ENCODE peak calls at places on chromosomes 5 and 9, in eight cellular contexts. Y is SK-N-SH, F is prostate gland, Q is spleen, K is SK-N-MC, D is HCT116, X is vagina, N is breast epithelium. M is an unnamed sample. For H3K9me3, the result is how much of the 10 kb centered on the place peaks cover.

GRCh38 chr9:35605336-35606137 is 475 bp downstream of the TESK1 start:
- DNase-seq in Y (peak), F (no peak), Q (peak), K (no peak), D (no peak), X (no peak), N (no peak), M (no peak)

GRCh38 chr9:14741369-14741768 is 18.8 kb upstream of the CER1 start:
- DNase-seq in Y (no peak), F (no peak), Q (no peak), K (no peak), D (no peak), X (no peak), N (no peak), M (no peak)

GRCh38 chr5:142290574-142291299 is 34.1 kb downstream of the SPRY4 start:
- DNase-seq in Y (peak), F (peak), Q (no peak), K (peak), D (no peak), X (no peak), N (no peak), M (no peak)

GRCh38 chr5:31476607-31477200 is 55.2 kb downstream of the DROSHA start:
- DNase-seq in Y (no peak), F (no peak), Q (no peak), K (no peak), D (no peak), X (no peak), N (no peak), M (no peak)

GRCh38 chr5:77015938-77016569 is 14.2 kb upstream of the AGGF1 start:
- DNase-seq in Y (no peak), F (no peak), Q (no peak), K (no peak), D (peak), X (no peak), N (no peak), M (no peak)

GRCh38 chr9:104863180-104863883 is 64.6 kb downstream of the ABCA1 start:
- DNase-seq in Y (peak), F (peak), Q (no peak), K (peak), D (peak), X (no peak), N (no peak), M (peak)

GRCh38 chr9:132260846-132261245 is 93.9 kb downstream of the SETX start:
- DNase-seq in Y (no peak), F (no peak), Q (no peak), K (no peak), D (no peak), X (no peak), N (no peak), M (no peak)

GRCh38 chr5:79850316-79850822 is 140.7 kb downstream of the MTX3 start:
- DNase-seq in Y (no peak), F (no peak), Q (no peak), K (no peak), D (no peak), X (peak), N (no peak), M (no peak)

GRCh38 chr5:96871022-96871388 is 5.3 kb upstream of the ERAP2 start:
- DNase-seq in Y (no peak), F (no peak), Q (no peak), K (no peak), D (no peak), X (no peak), N (no peak), M (no peak)

GRCh38 chr5:37495668-37496067 is 116.5 kb downstream of the WDR70 start:
- DNase-seq in Y (no peak), F (no peak), Q (no peak), K (no peak), D (no peak), X (no peak), N (no peak), M (no peak)

GRCh38 chr9:69044226-69045219 is 9.0 kb downstream of the FXN start:
- DNase-seq in Y (peak), F (no peak), Q (no peak), K (no peak), D (no peak), X (no peak), N (no peak), M (no peak)

DNA sequence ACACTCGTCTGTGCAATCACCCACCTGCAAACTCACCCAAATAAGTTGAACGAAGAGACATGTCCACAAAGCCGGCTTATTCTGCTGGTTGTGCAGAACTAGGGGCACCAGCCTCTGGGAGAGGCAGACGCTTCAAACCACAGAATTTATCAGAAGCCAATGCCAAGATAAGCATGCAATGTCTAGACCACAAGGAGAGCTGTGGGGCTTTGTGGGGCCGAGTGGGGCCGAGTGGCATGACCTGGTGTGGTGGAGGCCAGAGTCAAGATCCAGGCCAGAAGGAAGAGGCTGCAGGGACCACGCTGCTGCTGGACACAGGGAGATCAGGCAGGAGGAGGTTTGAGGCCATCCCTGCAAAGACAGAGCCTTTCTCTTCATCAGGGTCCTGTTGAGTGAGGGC is 259.0 kb downstream of the IRX2 start:
- DNase-seq in Y (no peak), F (no peak), Q (no peak), K (no peak), D (no peak), X (no peak), N (no peak), M (no peak)
- H3K9me3 ChIP-seq in Y (under half), F (under half), Q (under half), K (under half), D (under half), X (under half), N (under half), M (under half)

DNA sequence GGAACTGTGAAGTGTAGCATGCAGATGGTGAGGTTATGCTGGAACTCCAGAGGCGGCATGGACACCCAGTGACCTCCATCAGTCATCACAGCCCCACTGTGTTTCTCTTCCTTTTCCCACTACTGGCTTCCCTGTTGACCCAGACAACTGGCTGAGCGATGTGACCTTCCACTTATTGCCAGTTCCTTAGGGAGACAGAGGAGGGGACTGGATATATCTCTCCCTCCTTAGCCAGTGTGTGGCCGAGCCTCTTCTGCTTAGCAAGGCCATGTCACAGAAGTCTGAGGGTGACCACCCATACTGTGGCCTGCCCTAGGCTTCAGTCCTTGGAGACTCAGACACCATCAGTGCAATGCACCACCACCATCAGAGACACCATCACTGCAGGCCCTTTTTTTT is 3.0 kb upstream of the PHYKPL start:
- DNase-seq in Y (no peak), F (no peak), Q (peak), K (no peak), D (no peak), X (no peak), N (no peak), M (no peak)
- TF ChIP-seq POLR2AphosphoS5 in Y (no peak), F (no peak), Q (no peak), K (no peak), D (no peak), X (no peak), N (no peak), M (no peak)

GRCh38 chr5:1285883-1286291 is 9.0 kb downstream of the TERT start:
- DNase-seq in Y (no peak), F (no peak), Q (peak), K (no peak), D (no peak), X (no peak), N (peak), M (no peak)
- H3K9me3 ChIP-seq in Y (under half), F (under half), Q (under half), K (under half), D (under half), X (under half), N (under half), M (under half)

GRCh38 chr5:57871496-57871895 is 388.9 kb upstream of the ACTBL2 start:
- DNase-seq in Y (no peak), F (no peak), Q (no peak), K (no peak), D (no peak), X (no peak), N (no peak), M (no peak)
- TF ChIP-seq POLR2AphosphoS5 in Y (no peak), F (no peak), Q (no peak), K (no peak), D (no peak), X (no peak), N (no peak), M (no peak)

GRCh38 chr5:179080724-179081123 is 20.6 kb downstream of the ZNF354C start:
- DNase-seq in Y (no peak), F (no peak), Q (no peak), K (no peak), D (no peak), X (no peak), N (no peak), M (no peak)

GRCh38 chr5:179079165-179079987 is 19.2 kb downstream of the ZNF354C start:
- DNase-seq in Y (no peak), F (no peak), Q (no peak), K (no peak), D (no peak), X (no peak), N (no peak), M (no peak)
- H3K9me3 ChIP-seq in Y (under half), F (under half), Q (half or more), K (under half), D (under half), X (half or more), N (half or more), M (half or more)

GRCh38 chr5:139711852-139712171 is 63.7 kb downstream of the CXXC5 start:
- DNase-seq in Y (peak), F (no peak), Q (peak), K (no peak), D (no peak), X (no peak), N (no peak), M (no peak)

GRCh38 chr5:139710370-139711066 is 62.4 kb downstream of the CXXC5 start:
- DNase-seq in Y (peak), F (no peak), Q (peak), K (no peak), D (no peak), X (peak), N (no peak), M (peak)

GRCh38 chr5:139708877-139709586 is 60.9 kb downstream of the CXXC5 start:
- DNase-seq in Y (peak), F (no peak), Q (peak), K (no peak), D (no peak), X (no peak), N (no peak), M (peak)

GRCh38 chr5:139709587-139710369 is 61.6 kb downstream of the CXXC5 start:
- DNase-seq in Y (peak), F (no peak), Q (peak), K (no peak), D (no peak), X (no peak), N (no peak), M (no peak)

GRCh38 chr5:139711067-139711851 is 63.1 kb downstream of the CXXC5 start:
- DNase-seq in Y (peak), F (no peak), Q (peak), K (no peak), D (no peak), X (no peak), N (no peak), M (no peak)
- TF ChIP-seq POLR2AphosphoS5 in Y (no peak), F (no peak), Q (no peak), K (no peak), D (no peak), X (no peak), N (no peak), M (no peak)